ENCODE peak calls at places on chromosomes 11 and 22, in four cellular contexts. U is astrocyte, F is HCT116, D is heart left ventricle. R is an unnamed sample.

GRCh38 chr11:107696140-107696539 is 15.7 kb downstream of the SLN start:
- DNase-seq in D (no peak), F (peak; percentile 77), U (peak; percentile 97), R (peak; percentile 77)

GRCh38 chr11:119149371-119150275 is 771 bp downstream of the ABCG4 start:
- DNase-seq in U (no peak), D (no peak), F (no peak), R (no peak)

GRCh38 chr11:70761094-70761905 is 363.0 kb downstream of the CTTN start:
- DNase-seq in U (no peak), D (no peak), F (no peak), R (no peak)

GRCh38 chr11:32137263-32137662 is 46.4 kb downstream of the RCN1 start:
- DNase-seq in F (peak; percentile 34), D (no peak), U (peak; percentile 98), R (peak; percentile 92)

GRCh38 chr11:102596578-102596977 is 28.6 kb downstream of the MMP20 start:
- DNase-seq in U (no peak), F (no peak), D (no peak), R (no peak)

GRCh38 chr11:12248330-12248729 is 129.0 kb upstream of the PARVA start:
- DNase-seq in D (peak; percentile 87), F (no peak), U (no peak), R (no peak)

GRCh38 chr11:37532271-37532670 is 934.2 kb upstream of the RAG2 start:
- DNase-seq in F (no peak), U (no peak), D (no peak), R (no peak)

GRCh38 chr22:24170189-24170588 is 11.1 kb upstream of the SUSD2 start:
- DNase-seq in D (no peak), U (no peak), F (no peak), R (no peak)

GRCh38 chr11:67437082-67437821 is at the start of gene PTPRCAP:
- DNase-seq in U (no peak), D (peak; percentile 20), F (no peak), R (no peak)

GRCh38 chr11:64086263-64086938 is 50.7 kb downstream of the FLRT1 start:
- DNase-seq in U (no peak), D (peak; percentile 43), F (no peak), R (no peak)

GRCh38 chr11:43944761-43945311 is 2.4 kb downstream of the C11orf96 start:
- DNase-seq in D (peak; percentile 71), F (no peak), U (no peak), R (peak; percentile 69)

GRCh38 chr11:60589611-60590010 is 74.4 kb downstream of the MS4A13 start:
- DNase-seq in U (no peak), D (no peak), F (peak; percentile 8), R (no peak)

GRCh38 chr22:44676441-44677298 is 25.3 kb upstream of the PRR5 start:
- DNase-seq in F (no peak), D (peak; percentile 24), U (no peak), R (no peak)

GRCh38 chr11:31240340-31240904 is 129.1 kb downstream of the DCDC1 start:
- DNase-seq in U (peak; percentile 16), F (peak; percentile 59), D (no peak), R (no peak)

GRCh38 chr11:65851083-65851579 is 6.8 kb downstream of the CFL1 start:
- DNase-seq in U (no peak), D (no peak), F (no peak), R (no peak)

GRCh38 chr11:31340903-31341572 is 28.5 kb downstream of the DCDC1 start:
- DNase-seq in U (peak; percentile 8), F (peak; percentile 26), D (no peak), R (no peak)

GRCh38 chr11:112806876-112807275 is 154.3 kb upstream of the NCAM1 start:
- DNase-seq in U (no peak), D (no peak), F (no peak), R (no peak)

GRCh38 chr11:10674991-10675440 is 18.5 kb downstream of the IRAG1 start:
- DNase-seq in F (no peak), U (no peak), D (peak; percentile 67), R (no peak)

GRCh38 chr11:122751298-122752070 is 86.8 kb upstream of the CRTAM start:
- DNase-seq in U (peak; percentile 69), D (no peak), F (no peak), R (no peak)

GRCh38 chr22:44328762-44329161 is 16.0 kb upstream of the SHISAL1 start:
- DNase-seq in U (no peak), D (no peak), F (no peak), R (no peak)

GRCh38 chr11:126815111-126815510 is 185.5 kb downstream of the KIRREL3 start:
- DNase-seq in U (peak; percentile 63), F (no peak), D (no peak), R (no peak)

GRCh38 chr11:41307371-41308080 is 151.9 kb downstream of the LRRC4C start:
- DNase-seq in F (no peak), D (no peak), U (no peak), R (no peak)

GRCh38 chr11:67563354-67564114 is 20.1 kb upstream of the GSTP1 start:
- DNase-seq in F (peak; percentile 76), D (peak; percentile 90), U (peak; percentile 96), R (peak; percentile 60)

GRCh38 chr11:86101941-86102407 is 33.1 kb upstream of the PICALM start:
- DNase-seq in U (peak; percentile 63), D (no peak), F (no peak), R (no peak)

GRCh38 chr22:30159561-30160353 is 79.5 kb downstream of the HORMAD2 start:
- DNase-seq in U (peak; percentile 75), F (no peak), D (no peak), R (peak; percentile 9)

GRCh38 chr11:126992804-126993111 is 7.8 kb downstream of the KIRREL3 start:
- DNase-seq in F (no peak), U (peak; percentile 98), D (no peak), R (no peak)

GRCh38 chr11:34364102-34364501 is 6.3 kb upstream of the ABTB2 start:
- DNase-seq in U (no peak), D (no peak), F (no peak), R (no peak)

GRCh38 chr22:44410396-44411056 is 87.5 kb downstream of the RTL6 start:
- DNase-seq in D (peak; percentile 75), U (no peak), F (no peak), R (no peak)

GRCh38 chr22:48494256-48494967 is 1333.3 kb downstream of the BRD1 start:
- DNase-seq in D (no peak), U (no peak), F (no peak), R (no peak)

GRCh38 chr11:85948884-85949283 is 93.7 kb downstream of the CCDC83 start:
- DNase-seq in U (no peak), F (no peak), D (no peak), R (peak; percentile 22)

GRCh38 chr11:17604201-17604912 is 57.3 kb downstream of the OTOG start:
- DNase-seq in F (no peak), D (no peak), U (no peak), R (no peak)

GRCh38 chr11:45928535-45929215 is 6.2 kb downstream of the LARGE2 start:
- DNase-seq in F (no peak), D (no peak), U (no peak), R (peak; percentile 53)

GRCh38 chr11:40030867-40031266 is 1428.6 kb downstream of the LRRC4C start:
- DNase-seq in D (no peak), U (no peak), F (no peak), R (no peak)

GRCh38 chr22:45565973-45566372 is 63.3 kb downstream of the FBLN1 start:
- DNase-seq in F (no peak), U (no peak), D (no peak), R (no peak)

GRCh38 chr11:105051559-105051958 is 6.4 kb upstream of the CARD16 start:
- DNase-seq in U (no peak), D (no peak), F (no peak), R (no peak)

DNA sequence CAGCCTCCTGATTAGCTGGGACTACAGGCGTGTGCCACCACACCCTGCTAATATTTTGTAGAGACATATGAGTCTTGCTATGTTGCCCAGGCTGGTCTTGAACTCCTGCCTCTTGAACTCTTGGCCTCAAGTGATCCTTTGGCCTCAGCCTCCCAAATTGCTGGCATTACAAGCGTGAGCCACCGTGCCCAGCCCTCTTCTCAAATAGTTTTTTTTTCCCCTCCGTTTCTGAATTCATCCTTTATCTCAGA is 11.8 kb downstream of the TBX1 start:
- DNase-seq in D (no peak), F (no peak), U (no peak), R (no peak)
- H3K27ac ChIP-seq in D (no peak overlapping the region), F (no peak overlapping the region), U (no peak overlapping the region), R (no peak overlapping the region)

GRCh38 chr11:121321614-121322243 is 29.2 kb downstream of the SC5D start:
- DNase-seq in F (peak; percentile 12), D (no peak), U (peak; percentile 2), R (peak; percentile 27)

GRCh38 chr11:121326230-121326629 is 33.7 kb downstream of the SC5D start:
- DNase-seq in U (no peak), D (no peak), F (no peak), R (no peak)

GRCh38 chr11:121328213-121328966 is 35.8 kb downstream of the SC5D start:
- DNase-seq in F (no peak), D (no peak), U (no peak), R (no peak)

GRCh38 chr11:121318848-121319834 is 26.6 kb downstream of the SC5D start:
- DNase-seq in F (peak; percentile 32), D (no peak), U (peak; percentile 41), R (peak; percentile 59)

GRCh38 chr11:121323208-121323607 is 30.6 kb downstream of the SC5D start:
- DNase-seq in D (no peak), F (no peak), U (no peak), R (no peak)
- TF ChIP-seq CTCF in D (no peak), F (no peak), U (no peak), R (no peak)

GRCh38 chr11:76263166-76263565 is 56.9 kb upstream of the WNT11 start:
- DNase-seq in F (no peak), D (no peak), U (no peak), R (no peak)
- H3K27ac ChIP-seq in F (no peak overlapping the region), D (no peak overlapping the region), U (no peak overlapping the region), R (no peak overlapping the region)

GRCh38 chr22:31492151-31492550 is 2.5 kb upstream of the EIF4ENIF1 start:
- DNase-seq in F (no peak), U (no peak), D (no peak), R (no peak)

GRCh38 chr22:31496735-31497146 is 405 bp downstream of the SFI1 start:
- DNase-seq in U (no peak), F (no peak), D (peak; percentile 43), R (no peak)

GRCh38 chr22:31495343-31495742 is 993 bp upstream of the SFI1 start:
- DNase-seq in F (no peak), D (no peak), U (no peak), R (no peak)

GRCh38 chr22:31497148-31497938 is 1.0 kb downstream of the SFI1 start:
- DNase-seq in F (no peak), U (no peak), D (no peak), R (no peak)

DNA sequence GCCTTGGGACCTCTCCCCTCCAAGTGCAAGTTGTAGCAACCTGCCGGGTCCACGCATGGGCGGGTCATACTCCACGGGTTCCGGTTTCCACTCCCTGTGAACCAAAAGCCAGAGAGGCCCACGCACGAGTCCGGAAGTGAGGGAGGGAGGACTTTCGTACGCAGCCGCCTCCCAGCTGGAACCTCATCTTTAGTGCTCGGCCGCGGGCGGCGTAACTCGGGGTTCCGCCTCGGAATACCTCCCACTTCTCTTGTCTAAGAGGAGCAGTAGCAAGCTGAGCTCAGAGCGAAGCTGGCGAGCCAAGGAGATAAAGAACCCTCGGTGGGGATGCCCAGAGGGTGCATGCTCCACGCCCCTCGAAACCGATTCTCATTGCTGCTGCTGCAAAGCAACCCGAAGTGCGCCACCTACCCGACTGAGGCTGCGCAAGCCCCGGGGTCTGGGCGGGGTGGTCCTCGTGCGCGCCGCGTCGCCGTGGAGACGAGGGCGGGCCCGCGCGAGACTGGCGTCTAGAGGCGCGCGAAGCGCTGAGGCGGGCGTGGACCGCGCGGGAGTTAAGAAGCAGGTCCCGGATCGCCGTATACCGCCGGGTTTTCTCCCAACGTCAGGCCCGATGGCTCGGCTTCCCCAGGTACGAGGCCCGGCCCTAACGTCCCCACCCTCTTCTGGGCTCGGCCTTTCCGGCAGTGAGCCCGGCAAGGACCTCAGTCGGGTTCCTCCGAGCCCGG is at the start of gene SFI1:
- DNase-seq in U (peak; percentile 79), D (peak; percentile 93), F (peak; percentile 74), R (peak; percentile 82)
- TF ChIP-seq CTCF in U (no peak), D (peak; percentile 55), F (peak; percentile 30), R (no peak)

R was measured in RWPE1.